ENCODE peak calls at places on chromosomes 1 and 21, in nine cellular contexts. L is keratinocyte, B is foreskin fibroblast, U is nucleus accumbens, K is colonic mucosa, I is mammary epithelial cell, D is glutamatergic neuron, T is neural progenitor cell, A is pancreas. V is an unnamed sample.

GRCh38 chr1:55334140-55334539 is 119.0 kb upstream of the USP24 start:
- DNase-seq in A (no peak), B (no peak), L (no peak), T (no peak), D (no peak), I (no peak), K (no peak), U (no peak), V (no peak)

GRCh38 chr1:167221126-167221803 is 579 bp downstream of the POU2F1 start:
- DNase-seq in L (no peak), K (peak), T (peak), A (peak), B (no peak), U (peak), D (peak), I (peak), V (peak)

GRCh38 chr1:245948786-245949185 is 558.3 kb downstream of the SMYD3 start:
- DNase-seq in U (no peak), L (no peak), A (peak), K (no peak), T (no peak), I (no peak), D (no peak), B (no peak), V (no peak)

GRCh38 chr1:233904979-233905415 is 521 bp downstream of the SLC35F3 start:
- DNase-seq in T (no peak), A (no peak), D (peak), K (no peak), I (peak), L (no peak), U (no peak), B (no peak), V (no peak)

GRCh38 chr21:28516996-28517592 is 475.6 kb downstream of the LTN1 start:
- DNase-seq in B (no peak), K (peak), U (peak), I (peak), A (peak), D (peak), L (no peak), T (peak), V (peak)

GRCh38 chr1:55673416-55673815 is 458.3 kb upstream of the USP24 start:
- DNase-seq in K (no peak), T (no peak), I (no peak), D (no peak), U (no peak), B (no peak), L (no peak), A (no peak), V (no peak)

GRCh38 chr1:192913683-192914082 is 104.8 kb downstream of the RGS2 start:
- DNase-seq in L (peak), A (peak), B (no peak), T (no peak), D (no peak), I (peak), K (peak), U (no peak), V (peak)

GRCh38 chr1:46818591-46818990 is 19.7 kb downstream of the CYP4B1 start:
- DNase-seq in K (no peak), I (no peak), L (no peak), T (no peak), U (no peak), B (no peak), A (no peak), D (no peak), V (no peak)

GRCh38 chr1:8122160-8122476 is 96.0 kb upstream of the ERRFI1 start:
- DNase-seq in A (no peak), L (no peak), D (no peak), K (no peak), U (no peak), T (no peak), I (peak), B (no peak), V (no peak)

GRCh38 chr1:220043646-220044045 is 2.7 kb downstream of the EPRS1 start:
- DNase-seq in T (no peak), K (no peak), U (no peak), B (no peak), A (no peak), I (no peak), L (no peak), D (no peak), V (no peak)

GRCh38 chr1:220182656-220183055 is 88.7 kb downstream of the IARS2 start:
- DNase-seq in I (no peak), B (no peak), L (no peak), T (no peak), U (no peak), K (no peak), D (no peak), A (no peak), V (no peak)

GRCh38 chr1:223886516-223886921 is 40.8 kb upstream of the TP53BP2 start:
- DNase-seq in L (no peak), A (no peak), B (no peak), D (no peak), U (no peak), I (no peak), K (no peak), T (no peak), V (no peak)

GRCh38 chr1:109259674-109260557 is 10.6 kb downstream of the CELSR2 start:
- DNase-seq in L (no peak), D (no peak), A (no peak), U (no peak), T (peak), K (no peak), I (no peak), B (no peak), V (no peak)

GRCh38 chr1:165129568-165130164 is 226.8 kb downstream of the LMX1A start:
- DNase-seq in A (peak), U (peak), K (peak), L (peak), B (peak), I (peak), T (peak), D (peak), V (no peak)

GRCh38 chr1:91929246-91929645 is 20.0 kb upstream of the BRDT start:
- DNase-seq in U (no peak), D (no peak), K (no peak), I (no peak), B (no peak), T (peak), A (no peak), L (no peak), V (no peak)

GRCh38 chr1:166808959-166809358 is 30.3 kb upstream of the POGK start:
- DNase-seq in B (no peak), I (no peak), U (no peak), T (no peak), A (no peak), K (no peak), L (no peak), D (no peak), V (no peak)

GRCh38 chr21:29114765-29115164 is 15.7 kb upstream of the MAP3K7CL start:
- DNase-seq in I (peak), L (no peak), T (peak), U (no peak), A (no peak), D (no peak), B (peak), K (no peak), V (no peak)

GRCh38 chr1:156584813-156585212 is 5.3 kb downstream of the TTC24 start:
- DNase-seq in U (no peak), A (no peak), K (no peak), L (no peak), T (peak), I (no peak), B (no peak), D (peak), V (no peak)

V was measured in ovary.